ENCODE peak calls at places on chromosomes 11 and 22, in nine cellular contexts. J is T-helper 2 cell; B is NCI-H774; U is T-helper 1 cell; A is Peyer's patch; R is substantia nigra; T is GM03348; M is stimulated activated CD4-positive, alpha-beta T cell treated with anti-CD3 and anti-CD28 coated beads, Interleukin-12 subunit alpha, Interleukin-12 subunit beta, amount 100 ng/mL, for 4 hours; S is SJSA1. Y is an unnamed sample.

GRCh38 chr11:36135062-36135461 is 154.2 kb downstream of the COMMD9 start:
- DNase-seq in B (no peak), M (no peak), S (no peak), A (no peak), T (no peak), J (no peak), U (no peak), R (no peak), Y (peak)

GRCh38 chr11:117819096-117820040 is 5.2 kb downstream of the FXYD2 start:
- DNase-seq in M (no peak), T (peak), B (peak), R (no peak), U (no peak), A (peak), J (no peak), S (no peak), Y (peak)

GRCh38 chr11:130636672-130637463 is 188.4 kb downstream of the ADAMTS15 start:
- DNase-seq in J (peak), U (no peak), T (peak), B (peak), M (no peak), A (no peak), S (peak), R (no peak), Y (no peak)

GRCh38 chr11:101870510-101870909 is 44.3 kb upstream of the CEP126 start:
- DNase-seq in R (no peak), U (no peak), S (no peak), B (no peak), J (no peak), T (peak), A (peak), M (no peak), Y (no peak)

GRCh38 chr11:57310630-57311086 is 14.1 kb downstream of the TNKS1BP1 start:
- DNase-seq in B (no peak), J (no peak), A (no peak), U (no peak), S (no peak), M (no peak), R (no peak), T (peak), Y (no peak)

GRCh38 chr22:26615149-26615548 is 2.7 kb downstream of the CRYBB1 start:
- DNase-seq in M (no peak), R (no peak), B (no peak), J (no peak), T (no peak), S (no peak), U (no peak), A (peak), Y (no peak)

GRCh38 chr11:69443138-69443967 is 38.1 kb upstream of the LINC01488 start:
- DNase-seq in M (peak), R (peak), A (peak), J (peak), U (peak), T (peak), S (peak), B (peak), Y (peak)

GRCh38 chr11:120523196-120523595 is 11.6 kb downstream of the GRIK4 start:
- DNase-seq in J (no peak), M (no peak), B (peak), U (no peak), T (no peak), S (no peak), A (no peak), R (no peak), Y (peak)

GRCh38 chr11:61009392-61010275 is 38.2 kb downstream of the CD6 start:
- DNase-seq in J (no peak), B (no peak), T (no peak), U (no peak), A (no peak), M (no peak), R (no peak), S (no peak), Y (no peak)

GRCh38 chr11:11069741-11070550 is 212.1 kb upstream of the ZBED5 start:
- DNase-seq in B (no peak), M (no peak), A (no peak), J (no peak), R (no peak), U (no peak), T (no peak), S (no peak), Y (peak)

GRCh38 chr11:116866774-116867455 is 29.5 kb upstream of the APOA1 start:
- DNase-seq in B (no peak), J (no peak), T (no peak), R (no peak), A (no peak), S (no peak), M (no peak), U (no peak), Y (no peak)

GRCh38 chr11:12141283-12141682 is 30.9 kb downstream of the MICAL2 start:
- DNase-seq in R (no peak), T (no peak), U (no peak), J (peak), B (no peak), S (no peak), A (no peak), M (no peak), Y (no peak)

GRCh38 chr22:23058481-23059336 is 11.6 kb upstream of the GNAZ start:
- DNase-seq in B (no peak), R (no peak), J (no peak), U (no peak), T (no peak), S (no peak), A (peak), M (no peak), Y (no peak)

GRCh38 chr11:63917685-63918523 is 940 bp upstream of the RCOR2 start:
- DNase-seq in M (no peak), R (peak), A (peak), U (peak), S (no peak), J (peak), B (peak), T (peak), Y (peak)

GRCh38 chr11:95132956-95133355 is 43.3 kb downstream of the ENDOD1 start:
- DNase-seq in J (no peak), T (no peak), B (no peak), M (no peak), S (no peak), A (no peak), R (no peak), U (no peak), Y (no peak)

GRCh38 chr11:46537851-46538295 is 56.0 kb downstream of the AMBRA1 start:
- DNase-seq in B (peak), M (peak), J (peak), T (peak), R (no peak), S (peak), U (peak), A (peak), Y (peak)

GRCh38 chr11:75924966-75925784 is 110.2 kb downstream of the UVRAG start:
- DNase-seq in A (no peak), B (no peak), M (no peak), J (no peak), S (no peak), T (peak), R (no peak), U (no peak), Y (no peak)

GRCh38 chr22:42786606-42787356 is 66.1 kb upstream of the A4GALT start:
- DNase-seq in B (no peak), J (no peak), U (no peak), S (no peak), M (no peak), R (no peak), A (no peak), T (no peak), Y (no peak)

GRCh38 chr22:27218521-27218920 is 561.1 kb downstream of the MIAT start:
- DNase-seq in B (no peak), M (no peak), S (no peak), T (no peak), U (no peak), J (no peak), A (no peak), R (no peak), Y (no peak)

GRCh38 chr11:68579455-68579854 is 104.9 kb upstream of the GAL start:
- DNase-seq in A (no peak), B (peak), R (no peak), S (no peak), T (no peak), M (no peak), J (no peak), U (no peak), Y (no peak)

GRCh38 chr22:43110927-43111623 is 525 bp downstream of the BIK start:
- DNase-seq in T (no peak), U (peak), J (peak), M (peak), B (no peak), A (peak), R (no peak), S (no peak), Y (peak)

Y was measured in nephron progenitor cell.